ENCODE peak calls at places on chromosomes 5 and 9, in eight cellular contexts. N is IMR-90, D is transverse colon, Y is NB4, S is A549, I is sigmoid colon, C is breast epithelium, J is adrenal gland. A is an unnamed sample.

GRCh38 chr5:5313081-5313736 is 109.3 kb upstream of the ICE1 start:
- DNase-seq in D (no peak), I (no peak), C (no peak), S (no peak), J (no peak), N (peak), Y (no peak), A (peak)

GRCh38 chr5:13994606-13995336 is 50.3 kb upstream of the DNAH5 start:
- DNase-seq in S (no peak), C (no peak), I (no peak), Y (no peak), J (no peak), N (peak), D (no peak), A (no peak)

GRCh38 chr9:98255064-98255577 is 328 bp downstream of the TBC1D2 start:
- DNase-seq in D (peak), N (peak), C (peak), I (peak), J (peak), Y (peak), S (no peak), A (no peak)

GRCh38 chr9:36632892-36633291 is 60.2 kb downstream of the MELK start:
- DNase-seq in D (no peak), I (no peak), Y (peak), S (peak), N (peak), C (no peak), J (no peak), A (no peak)

GRCh38 chr5:15938961-15939360 is 240.6 kb downstream of the MARCHF11 start:
- DNase-seq in J (no peak), I (no peak), D (no peak), Y (no peak), N (peak), S (no peak), C (no peak), A (no peak)

GRCh38 chr9:33942471-33943083 is 106.1 kb downstream of the UBAP2 start:
- DNase-seq in D (no peak), J (no peak), C (no peak), Y (no peak), I (no peak), S (peak), N (peak), A (no peak)

GRCh38 chr5:158979749-158980521 is 119.8 kb downstream of the EBF1 start:
- DNase-seq in I (peak), N (peak), D (peak), J (peak), Y (no peak), S (peak), C (no peak), A (peak)

GRCh38 chr5:95963650-95964410 is 2.2 kb upstream of the ELL2 start:
- DNase-seq in J (no peak), N (no peak), S (no peak), D (no peak), I (no peak), Y (no peak), C (no peak), A (no peak)

GRCh38 chr5:82164957-82165698 is 113.0 kb downstream of the RPS23 start:
- DNase-seq in Y (no peak), I (no peak), D (no peak), S (peak), N (peak), J (no peak), C (no peak), A (no peak)

GRCh38 chr9:91186311-91187101 is 175.2 kb downstream of the AUH start:
- DNase-seq in J (no peak), D (no peak), S (no peak), I (no peak), N (peak), Y (peak), C (no peak), A (no peak)

GRCh38 chr9:18923671-18924430 is 109.2 kb downstream of the SAXO1 start:
- DNase-seq in S (no peak), D (no peak), N (no peak), C (no peak), Y (no peak), I (no peak), J (no peak), A (no peak)

GRCh38 chr5:124677999-124678385 is 68.4 kb downstream of the ZNF608 start:
- DNase-seq in D (no peak), J (no peak), S (no peak), N (no peak), C (no peak), Y (no peak), I (no peak), A (no peak)

GRCh38 chr5:173627271-173627670 is 10.8 kb upstream of the BOD1 start:
- DNase-seq in I (no peak), N (no peak), C (no peak), J (no peak), D (no peak), Y (no peak), S (no peak), A (no peak)

GRCh38 chr5:61673007-61673735 is 341.1 kb downstream of the ZSWIM6 start:
- DNase-seq in N (peak), S (no peak), I (no peak), D (peak), Y (no peak), C (no peak), J (peak), A (no peak)

GRCh38 chr9:87667164-87667738 is 58.7 kb upstream of the CTSL start:
- DNase-seq in J (no peak), S (peak), D (no peak), C (no peak), N (no peak), Y (peak), I (no peak), A (no peak)
- TF ChIP-seq CTCF in J (peak), S (peak), D (no peak), C (no peak), N (no peak), Y (peak), I (no peak), A (peak)

DNA sequence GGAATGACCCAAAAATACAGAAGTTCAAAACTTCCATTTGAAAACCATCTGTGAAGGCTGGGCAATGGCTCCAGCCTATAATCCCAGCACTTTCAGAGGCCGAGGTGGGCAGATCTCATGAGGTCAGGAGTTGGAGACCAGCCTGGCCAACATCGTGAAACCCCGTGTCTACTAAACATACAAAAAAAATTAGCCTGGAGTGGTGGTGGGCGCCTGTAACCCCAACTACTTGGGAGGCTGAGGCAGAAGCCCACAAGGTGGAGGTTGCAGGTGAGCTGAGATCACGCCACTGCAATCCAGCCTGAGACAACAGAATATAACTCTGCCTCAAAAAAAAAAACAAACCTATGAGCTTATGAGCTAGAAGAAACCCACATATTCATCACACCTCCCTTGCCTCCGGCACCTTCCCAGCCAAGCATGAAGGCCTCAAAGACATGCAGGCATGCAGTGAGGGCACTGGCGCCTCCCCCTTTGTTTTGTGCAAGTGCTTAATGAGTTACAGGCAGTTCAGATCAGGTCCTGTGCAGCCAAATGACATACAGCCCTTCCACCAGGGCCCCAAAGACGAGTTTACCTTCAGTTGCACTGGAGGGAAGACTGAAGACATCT is 9.9 kb downstream of the HNRNPH1 start:
- DNase-seq in C (no peak), N (no peak), J (no peak), D (no peak), I (peak), S (no peak), Y (peak), A (no peak)
- TF ChIP-seq POLR2A in C (no peak), N (no peak), J (no peak), D (no peak), I (no peak), S (no peak), Y (no peak), A (peak)

GRCh38 chr5:140227046-140227445 is 52.1 kb downstream of the CYSTM1 start:
- DNase-seq in S (no peak), D (no peak), C (no peak), N (no peak), I (no peak), J (no peak), Y (no peak), A (no peak)
- TF ChIP-seq CTCF in S (no peak), D (no peak), C (no peak), N (no peak), I (no peak), J (no peak), Y (no peak), A (no peak)

GRCh38 chr9:109852561-109852960 is 72.6 kb downstream of the PALM2AKAP2 start:
- DNase-seq in Y (no peak), J (no peak), S (no peak), N (no peak), D (no peak), I (no peak), C (no peak), A (no peak)
- TF ChIP-seq POLR2A in Y (no peak), J (no peak), S (no peak), N (no peak), D (no peak), I (no peak), C (no peak), A (no peak)

GRCh38 chr9:371349-371748 is 156.7 kb downstream of the DOCK8 start:
- DNase-seq in I (no peak), S (no peak), Y (no peak), J (peak), D (no peak), C (no peak), N (no peak), A (no peak)
- TF ChIP-seq CTCF in I (no peak), S (no peak), Y (no peak), J (no peak), D (no peak), C (no peak), N (no peak), A (no peak)

GRCh38 chr9:128894764-128895163 is 12.8 kb downstream of the LRRC8A start:
- DNase-seq in D (no peak), Y (no peak), S (no peak), J (no peak), I (no peak), C (no peak), N (no peak), A (no peak)

GRCh38 chr9:128895556-128895955 is 13.6 kb downstream of the LRRC8A start:
- DNase-seq in S (no peak), Y (no peak), N (no peak), C (no peak), D (no peak), I (no peak), J (no peak), A (no peak)

GRCh38 chr9:128891354-128892222 is 9.7 kb downstream of the LRRC8A start:
- DNase-seq in S (no peak), Y (no peak), C (no peak), I (no peak), N (no peak), D (no peak), J (no peak), A (no peak)

GRCh38 chr9:128893354-128893753 is 11.4 kb downstream of the LRRC8A start:
- DNase-seq in I (no peak), J (no peak), N (no peak), C (no peak), Y (peak), D (no peak), S (no peak), A (no peak)

GRCh38 chr9:128892223-128892892 is 10.4 kb downstream of the LRRC8A start:
- DNase-seq in S (peak), D (peak), J (peak), N (peak), Y (peak), C (peak), I (peak), A (peak)
- TF ChIP-seq POLR2A in S (no peak), D (peak), J (no peak), N (no peak), Y (no peak), C (peak), I (no peak), A (no peak)

GRCh38 chr5:84618262-84618661 is 233.6 kb upstream of the EDIL3 start:
- DNase-seq in N (no peak), J (no peak), S (no peak), C (no peak), Y (no peak), D (no peak), I (no peak), A (no peak)
- TF ChIP-seq CTCF in N (no peak), J (no peak), S (no peak), C (no peak), Y (no peak), D (no peak), I (no peak), A (no peak)

GRCh38 chr9:137035937-137036336 is 4.0 kb upstream of the FUT7 start:
- DNase-seq in Y (no peak), I (no peak), S (no peak), C (no peak), N (no peak), J (no peak), D (no peak), A (no peak)

GRCh38 chr9:137032893-137033292 is 1.0 kb upstream of the FUT7 start:
- DNase-seq in I (peak), Y (peak), S (no peak), D (no peak), N (no peak), J (peak), C (no peak), A (peak)

GRCh38 chr9:137034039-137034708 is 2.3 kb upstream of the FUT7 start:
- DNase-seq in C (no peak), D (peak), N (no peak), S (no peak), J (no peak), I (no peak), Y (peak), A (no peak)

GRCh38 chr9:137035507-137035834 is 3.6 kb upstream of the FUT7 start:
- DNase-seq in C (no peak), N (no peak), Y (no peak), D (no peak), I (no peak), S (no peak), J (no peak), A (no peak)

GRCh38 chr9:137034709-137035506 is 3.0 kb upstream of the FUT7 start:
- DNase-seq in S (peak), N (peak), J (peak), C (peak), Y (peak), I (peak), D (peak), A (peak)
- TF ChIP-seq POLR2A in S (no peak), N (no peak), J (no peak), C (no peak), Y (no peak), I (no peak), D (no peak), A (no peak)

DNA sequence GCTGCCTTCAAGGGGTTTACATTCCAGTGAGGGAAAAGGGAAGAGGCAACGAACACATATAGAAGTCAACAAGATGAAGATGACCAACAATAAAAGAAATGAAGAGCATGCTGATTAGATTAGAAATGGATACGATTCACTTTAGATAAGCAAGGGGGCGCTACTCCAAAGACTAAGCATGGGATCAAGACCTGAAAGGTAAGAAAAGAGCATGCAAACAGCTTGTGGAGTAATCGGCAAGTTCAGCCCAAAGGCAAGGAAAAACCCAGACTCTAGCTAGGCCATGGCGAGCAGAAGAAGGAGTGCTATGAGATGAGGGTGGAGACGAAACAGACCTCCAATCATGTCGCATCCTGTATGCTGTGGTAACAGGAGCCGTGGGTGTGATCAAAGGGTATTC is 124.4 kb downstream of the FANCC start:
- DNase-seq in I (no peak), Y (peak), N (no peak), S (no peak), J (no peak), D (no peak), C (no peak), A (no peak)
- TF ChIP-seq CTCF in I (no peak), Y (no peak), N (no peak), S (no peak), J (no peak), D (no peak), C (no peak), A (no peak)